ENCODE peak calls at places on chromosomes 11 and 22, in seven cellular contexts. Y is CD4-positive, CD25-positive, alpha-beta regulatory T cell; Q is aorta; E is left ventricle myocardium inferior; J is SJSA1; F is AG04450; L is fibroblast of lung. T is an unnamed sample.

GRCh38 chr11:4048340-4048739 is 46.3 kb upstream of the RRM1 start:
- DNase-seq in F (no peak), Y (no peak), Q (no peak), L (peak; percentile 61), J (no peak), E (no peak), T (no peak)

GRCh38 chr11:21426931-21427330 is 757.5 kb downstream of the NELL1 start:
- DNase-seq in L (no peak), Y (no peak), J (no peak), Q (no peak), F (no peak), E (no peak), T (no peak)

GRCh38 chr22:43319661-43320486 is 23.3 kb downstream of the SCUBE1 start:
- DNase-seq in Y (no peak), J (no peak), Q (no peak), E (no peak), L (peak; percentile 34), F (no peak), T (no peak)

GRCh38 chr11:130369141-130369691 is 54.5 kb upstream of the ZBTB44 start:
- DNase-seq in J (no peak), Q (no peak), Y (no peak), F (no peak), L (no peak), E (no peak), T (no peak)

GRCh38 chr11:100592619-100593309 is 94.3 kb upstream of the ARHGAP42 start:
- DNase-seq in L (no peak), Q (no peak), J (no peak), E (no peak), Y (no peak), F (peak; percentile 41), T (no peak)

GRCh38 chr22:45450931-45451651 is 37.6 kb downstream of the RIBC2 start:
- DNase-seq in Y (no peak), F (peak; percentile 92), E (no peak), J (no peak), L (peak; percentile 88), Q (no peak), T (no peak)

GRCh38 chr11:36750349-36750748 is 152.3 kb upstream of the RAG2 start:
- DNase-seq in Q (no peak), Y (no peak), L (no peak), E (no peak), J (no peak), F (no peak), T (no peak)

GRCh38 chr11:5553347-5553746 is 5.0 kb upstream of the OR52H1 start:
- DNase-seq in J (no peak), L (no peak), E (no peak), F (no peak), Q (no peak), Y (no peak), T (no peak)

GRCh38 chr22:41862530-41863266 is 29.8 kb downstream of the SREBF2 start:
- DNase-seq in L (peak; percentile 51), Y (peak; percentile 40), J (no peak), F (no peak), E (no peak), Q (no peak), T (no peak)

GRCh38 chr11:128379587-128380279 is 207.6 kb downstream of the ETS1 start:
- DNase-seq in Y (peak; percentile 61), Q (no peak), F (no peak), J (no peak), E (no peak), L (peak; percentile 13), T (no peak)

GRCh38 chr11:8683115-8683807 is 669 bp downstream of the RPL27A start:
- DNase-seq in E (no peak), F (no peak), J (no peak), Q (no peak), Y (no peak), L (no peak), T (peak; percentile 71)

GRCh38 chr11:2653930-2654739 is 45.7 kb downstream of the KCNQ1OT1 start:
- DNase-seq in Q (peak; percentile 70), L (no peak), J (peak; percentile 41), F (no peak), E (no peak), Y (no peak), T (no peak)

GRCh38 chr22:50673231-50674126 is 856 bp downstream of the SHANK3 start:
- DNase-seq in J (peak; percentile 28), F (no peak), L (no peak), E (no peak), Y (no peak), Q (no peak), T (no peak)

GRCh38 chr11:78914503-78914902 is 339.8 kb upstream of the NARS2 start:
- DNase-seq in F (no peak), Y (no peak), J (no peak), E (no peak), L (no peak), Q (no peak), T (no peak)

GRCh38 chr11:2737226-2737590 is 37.4 kb upstream of the KCNQ1OT1 start:
- DNase-seq in L (no peak), E (no peak), F (no peak), J (no peak), Y (no peak), Q (no peak), T (no peak)

GRCh38 chr11:26134481-26135355 is 197.2 kb upstream of the ANO3 start:
- DNase-seq in Y (no peak), Q (no peak), F (no peak), E (no peak), J (no peak), L (peak; percentile 20), T (no peak)

GRCh38 chr11:85809191-85809590 is 1.8 kb downstream of the SYTL2 start:
- DNase-seq in L (no peak), Y (no peak), J (no peak), F (no peak), Q (no peak), E (no peak), T (no peak)

GRCh38 chr11:7596975-7597391 is 76.3 kb downstream of the CYB5R2 start:
- DNase-seq in E (no peak), J (no peak), F (no peak), Q (no peak), Y (no peak), L (no peak), T (no peak)

DNA sequence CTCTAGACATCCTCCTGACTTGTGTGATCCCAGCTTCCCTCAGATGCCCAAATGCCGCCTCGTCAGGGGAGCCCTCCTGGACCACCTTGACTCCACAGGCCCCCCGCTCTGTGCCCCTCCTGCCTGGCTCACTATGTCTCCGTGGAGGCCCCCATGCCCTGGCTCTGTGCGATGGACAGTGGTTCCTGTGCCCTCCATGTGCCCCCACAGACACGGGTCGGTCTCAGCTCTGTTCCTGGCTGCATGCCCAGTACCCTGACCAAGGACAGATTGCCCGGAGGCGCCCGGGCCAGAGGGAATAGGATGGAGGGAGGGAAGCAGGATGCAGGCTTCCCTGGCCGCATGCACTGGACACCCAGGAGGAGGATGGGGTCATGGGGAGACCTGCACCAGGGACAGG is 1274.6 kb downstream of the BRD1 start:
- DNase-seq in E (no peak), F (no peak), Q (no peak), J (no peak), Y (no peak), L (no peak), T (no peak)
- H3K27ac ChIP-seq in E (no peak overlapping the region), F (no peak overlapping the region), Q (no peak overlapping the region), J (no peak overlapping the region), Y (no peak overlapping the region), L (no peak overlapping the region), T (no peak overlapping the region)

GRCh38 chr22:23844739-23845202 is 6.0 kb upstream of the DERL3 start:
- DNase-seq in Q (no peak), E (no peak), F (no peak), L (no peak), Y (no peak), J (no peak), T (no peak)
- H3K27ac ChIP-seq in Q (no peak overlapping the region), E (peak overlapping the region; percentile 86), F (no peak overlapping the region), L (no peak overlapping the region), Y (no peak overlapping the region), J (no peak overlapping the region), T (no peak overlapping the region)

DNA sequence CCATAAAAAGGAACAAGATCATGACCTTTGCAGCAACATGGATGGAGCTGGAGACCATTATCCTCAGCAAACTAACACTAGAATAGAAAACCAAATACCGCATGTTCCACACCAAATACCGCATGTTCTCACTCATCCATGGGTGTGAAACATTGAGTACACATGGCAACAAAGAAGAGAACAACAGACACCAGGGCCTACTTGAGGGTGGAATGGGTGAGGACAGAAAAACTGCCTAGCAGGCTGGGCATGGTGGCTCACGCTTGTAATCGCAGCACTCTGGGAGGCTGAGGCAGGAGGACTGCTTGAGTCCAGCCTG is 12.3 kb downstream of the EHD1 start:
- DNase-seq in J (no peak), Q (no peak), L (no peak), F (no peak), E (no peak), Y (no peak), T (no peak)
- H3K27ac ChIP-seq in J (peak overlapping the region; percentile 53), Q (peak overlapping the region; percentile 80), L (peak overlapping the region; percentile 99), F (peak overlapping the region; percentile 57), E (peak overlapping the region; percentile 93), Y (peak overlapping the region; percentile 91), T (peak overlapping the region; percentile 0)

DNA sequence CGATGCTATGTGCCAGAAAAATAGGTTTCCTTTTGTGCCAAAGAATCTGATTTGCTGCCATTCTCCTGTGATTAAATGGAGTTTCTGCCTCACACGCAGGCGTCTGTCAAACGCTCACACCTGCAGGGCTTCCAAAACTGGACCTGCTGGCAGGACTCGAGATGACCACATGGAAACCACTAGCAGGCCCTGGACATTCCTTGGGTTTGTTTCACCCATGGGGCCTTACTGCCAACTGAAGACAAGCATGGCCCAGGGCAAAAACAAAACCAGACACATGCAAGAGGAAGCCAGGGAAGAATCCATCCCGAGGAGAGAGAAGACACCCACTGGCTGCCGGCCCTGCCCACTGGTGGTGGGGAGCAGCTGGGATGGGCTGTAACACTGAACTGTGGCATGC is 55.9 kb upstream of the MN1 start:
- DNase-seq in J (no peak), E (no peak), F (no peak), Y (no peak), L (peak; percentile 51), Q (no peak), T (no peak)
- H3K27ac ChIP-seq in J (no peak overlapping the region), E (no peak overlapping the region), F (peak overlapping the region; percentile 81), Y (no peak overlapping the region), L (peak overlapping the region; percentile 53), Q (no peak overlapping the region), T (no peak overlapping the region)

GRCh38 chr11:12170984-12171383 is 60.6 kb downstream of the MICAL2 start:
- DNase-seq in J (peak; percentile 95), F (no peak), Y (no peak), E (peak; percentile 62), Q (no peak), L (peak; percentile 86), T (no peak)
- H3K27ac ChIP-seq in J (peak overlapping the region; percentile 94), F (peak overlapping the region; percentile 68), Y (no peak overlapping the region), E (peak overlapping the region; percentile 62), Q (peak overlapping the region; percentile 88), L (peak overlapping the region; percentile 75), T (no peak overlapping the region)

GRCh38 chr11:65422104-65422632 is 430 bp upstream of the NEAT1 start:
- DNase-seq in Y (peak; percentile 97), L (peak; percentile 97), F (peak; percentile 96), J (peak; percentile 100), Q (peak; percentile 100), E (peak; percentile 99), T (peak; percentile 99)
- H3K27ac ChIP-seq in Y (peak overlapping the region; percentile 100), L (peak overlapping the region; percentile 100), F (peak overlapping the region; percentile 100), J (peak overlapping the region; percentile 99), Q (peak overlapping the region; percentile 99), E (peak overlapping the region; percentile 100), T (peak overlapping the region; percentile 98)

GRCh38 chr22:22703715-22704114 is 59.3 kb downstream of the GGTLC2 start:
- DNase-seq in E (no peak), Q (no peak), F (no peak), J (no peak), L (no peak), Y (no peak), T (no peak)
- H3K27ac ChIP-seq in E (no peak overlapping the region), Q (no peak overlapping the region), F (no peak overlapping the region), J (no peak overlapping the region), L (no peak overlapping the region), Y (no peak overlapping the region), T (no peak overlapping the region)

T was measured in suprapubic skin.